ENCODE peak calls at places on chromosomes 7 and 10, in seven cellular contexts. P is left ventricle myocardium inferior; T is germinal center; A is fibroblast of lung; K is stimulated activated CD8-positive, alpha-beta memory T cell treated with anti-CD3 and anti-CD28 coated beads, Interleukin-4, amount 100 ng/mL, for 1 hour; Z is posterior vena cava; M is A172. Q is an unnamed sample.

GRCh38 chr7:107505997-107506682 is 36.3 kb downstream of the GPR22 start:
- DNase-seq in K (no peak), T (no peak), M (no peak), Z (no peak), P (no peak), A (peak), Q (no peak)

GRCh38 chr7:136947347-136947746 is 78.9 kb downstream of the CHRM2 start:
- DNase-seq in P (no peak), T (no peak), M (peak), K (no peak), A (peak), Z (no peak), Q (no peak)

GRCh38 chr10:5464521-5464920 is 34.8 kb downstream of the CALML5 start:
- DNase-seq in M (no peak), K (no peak), A (no peak), Z (no peak), T (no peak), P (no peak), Q (no peak)

GRCh38 chr7:43758861-43759683 is 592 bp downstream of the BLVRA start:
- DNase-seq in M (no peak), Z (peak), T (peak), A (peak), K (peak), P (no peak), Q (no peak)

GRCh38 chr7:13279854-13280435 is 592.5 kb downstream of the ARL4A start:
- DNase-seq in Z (no peak), P (no peak), M (peak), K (no peak), A (peak), T (no peak), Q (no peak)

GRCh38 chr10:132667613-132668394 is 118.1 kb downstream of the NKX6-2 start:
- DNase-seq in Z (peak), T (no peak), A (peak), P (no peak), K (no peak), M (no peak), Q (no peak)

GRCh38 chr7:16026253-16027020 is 340.0 kb upstream of the MEOX2 start:
- DNase-seq in K (no peak), P (peak), M (peak), A (peak), Z (no peak), T (no peak), Q (no peak)

GRCh38 chr7:94087664-94088352 is 83.7 kb upstream of the BET1 start:
- DNase-seq in P (no peak), K (no peak), Z (no peak), A (peak), M (peak), T (peak), Q (no peak)

GRCh38 chr10:94459385-94459784 is 57.0 kb downstream of the TBC1D12 start:
- DNase-seq in T (no peak), Z (no peak), M (no peak), K (no peak), A (no peak), P (no peak), Q (peak)

GRCh38 chr10:58715056-58715455 is 202.4 kb downstream of the BICC1 start:
- DNase-seq in T (no peak), P (no peak), Z (no peak), K (no peak), A (peak), M (no peak), Q (no peak)

GRCh38 chr7:143003393-143004051 is 23.4 kb downstream of the OR9A2 start:
- DNase-seq in Z (no peak), A (peak), M (peak), T (peak), P (no peak), K (no peak), Q (no peak)

GRCh38 chr7:91519241-91520200 is 255.3 kb downstream of the FZD1 start:
- DNase-seq in P (no peak), Z (no peak), K (no peak), A (peak), T (no peak), M (peak), Q (no peak)

GRCh38 chr7:105315357-105315756 is 73.4 kb downstream of the SRPK2 start:
- DNase-seq in A (no peak), T (no peak), K (no peak), P (no peak), M (no peak), Z (no peak), Q (no peak)

GRCh38 chr10:13669182-13669860 is 82.6 kb downstream of the PRPF18 start:
- DNase-seq in K (no peak), A (no peak), T (no peak), Z (no peak), P (no peak), M (no peak), Q (no peak)

GRCh38 chr10:23994459-23995046 is 214.4 kb upstream of the KIAA1217 start:
- DNase-seq in Z (no peak), K (no peak), M (peak), T (peak), A (peak), P (peak), Q (no peak)

GRCh38 chr10:33365871-33366411 is 31.5 kb upstream of the NRP1 start:
- DNase-seq in K (no peak), A (peak), M (peak), T (no peak), P (no peak), Z (no peak), Q (no peak)

GRCh38 chr7:75943864-75944263 is 28.9 kb downstream of the POR start:
- DNase-seq in T (no peak), A (peak), M (peak), P (no peak), Z (no peak), K (no peak), Q (no peak)

GRCh38 chr10:71999360-72000072 is 35.3 kb downstream of the CHST3 start:
- DNase-seq in T (no peak), Z (peak), M (no peak), K (no peak), P (peak), A (peak), Q (peak)

GRCh38 chr10:71246591-71247143 is 34.3 kb downstream of the UNC5B start:
- DNase-seq in M (no peak), T (no peak), A (no peak), K (no peak), Z (no peak), P (peak), Q (peak)

GRCh38 chr7:142134944-142135343 is 23.4 kb downstream of the MGAM2 start:
- DNase-seq in M (no peak), A (no peak), P (no peak), Z (no peak), T (no peak), K (no peak), Q (no peak)

GRCh38 chr7:92448185-92448747 is 984 bp downstream of the GATAD1 start:
- DNase-seq in M (peak), T (peak), K (no peak), P (peak), A (peak), Z (no peak), Q (no peak)

GRCh38 chr10:102645388-102645740 is 1.1 kb downstream of the TRIM8 start:
- DNase-seq in P (peak), T (peak), K (no peak), Z (peak), A (peak), M (peak), Q (peak)

GRCh38 chr10:69025370-69025896 is 36.8 kb downstream of the KIFBP start:
- DNase-seq in M (no peak), Z (no peak), A (no peak), P (no peak), T (no peak), K (no peak), Q (no peak)

GRCh38 chr7:66415659-66416265 is 210.6 kb downstream of the TPST1 start:
- DNase-seq in K (no peak), A (peak), M (peak), Z (no peak), T (no peak), P (no peak), Q (no peak)

GRCh38 chr10:79023489-79024162 is 45.1 kb upstream of the ZMIZ1 start:
- DNase-seq in T (no peak), P (no peak), Z (peak), K (no peak), A (no peak), M (no peak), Q (peak)

GRCh38 chr7:27238979-27239779 is 3.4 kb upstream of the EVX1 start:
- DNase-seq in A (no peak), T (no peak), Z (no peak), K (no peak), P (no peak), M (no peak), Q (peak)

GRCh38 chr7:74311305-74311744 is 22.1 kb downstream of the CLIP2 start:
- DNase-seq in P (no peak), M (peak), K (no peak), A (no peak), T (no peak), Z (no peak), Q (no peak)

GRCh38 chr7:113831509-113831908 is 87.3 kb downstream of the PPP1R3A start:
- DNase-seq in P (no peak), Z (no peak), K (no peak), T (no peak), M (no peak), A (no peak), Q (no peak)

GRCh38 chr7:100710452-100710851 is 4.5 kb downstream of the POP7 start:
- DNase-seq in Z (no peak), P (no peak), K (no peak), T (no peak), A (no peak), M (no peak), Q (no peak)

GRCh38 chr7:128841961-128842673 is 11.9 kb downstream of the FLNC start:
- DNase-seq in A (peak), M (no peak), Z (no peak), P (peak), K (no peak), T (peak), Q (peak)

GRCh38 chr10:6108631-6109443 is 20.0 kb downstream of the RBM17 start:
- DNase-seq in Z (no peak), K (no peak), P (no peak), T (peak), M (peak), A (peak), Q (no peak)